ENCODE peak calls at places on chromosomes 1 and 21, in four cellular contexts. R, H, O and M are unnamed samples.
A peak's percentile ranks its signal among the peaks of the same experiment; 100 is the strongest.

GRCh38 chr1:84603941-84604830 is 29.9 kb upstream of the CTBS start:
- DNase-seq in R (peak; percentile 61), H (no peak), O (peak; percentile 76), M (no peak)

GRCh38 chr1:21913763-21914162 is 23.3 kb downstream of the HSPG2 start:
- DNase-seq in R (no peak), H (no peak), O (no peak), M (no peak)

GRCh38 chr1:59878370-59878769 is 48.2 kb downstream of the CYP2J2 start:
- DNase-seq in H (no peak), R (no peak), O (no peak), M (no peak)

GRCh38 chr21:45940091-45940490 is 41.5 kb upstream of the COL6A1 start:
- DNase-seq in O (no peak), H (no peak), R (no peak), M (no peak)

GRCh38 chr1:9594471-9595155 is 5.9 kb downstream of the TMEM201 start:
- DNase-seq in H (no peak), O (no peak), R (no peak), M (no peak)

GRCh38 chr1:3943123-3943431 is 43.0 kb upstream of the C1orf174 start:
- DNase-seq in R (no peak), O (no peak), H (no peak), M (no peak)

GRCh38 chr1:202274611-202275010 is 67.1 kb downstream of the UBE2T start:
- DNase-seq in R (peak; percentile 53), H (peak; percentile 20), O (peak; percentile 17), M (peak; percentile 66)

GRCh38 chr1:247241687-247242086 is 14.2 kb upstream of the VN1R5 start:
- DNase-seq in H (no peak), O (no peak), R (no peak), M (no peak)

GRCh38 chr1:60903591-60903990 is 178.8 kb upstream of the NFIA start:
- DNase-seq in R (no peak), O (peak; percentile 70), H (no peak), M (no peak)

GRCh38 chr21:46210378-46211136 is 18.0 kb downstream of the LSS start:
- DNase-seq in O (no peak), H (no peak), R (no peak), M (no peak)

GRCh38 chr1:109258481-109259466 is 9.4 kb downstream of the CELSR2 start:
- DNase-seq in H (no peak), R (no peak), O (no peak), M (peak; percentile 60)

GRCh38 chr1:54716299-54717047 is 812 bp downstream of the TTC4 start:
- DNase-seq in H (no peak), R (no peak), O (no peak), M (no peak)

GRCh38 chr1:173757666-173758065 is 42.9 kb downstream of the KLHL20 start:
- DNase-seq in O (no peak), H (no peak), R (no peak), M (no peak)
- TF ChIP-seq CTCF in O (no peak), H (no peak), R (no peak), M (no peak)

GRCh38 chr1:228149341-228150020 is at the start of gene GJC2:
- DNase-seq in R (peak; percentile 83), H (peak; percentile 44), O (peak; percentile 66), M (no peak)

GRCh38 chr1:228151526-228151925 is 1.8 kb downstream of the GJC2 start:
- DNase-seq in O (no peak), R (no peak), H (peak; percentile 5), M (no peak)

GRCh38 chr1:228150021-228150457 is 309 bp downstream of the GJC2 start:
- DNase-seq in R (no peak), H (no peak), O (peak; percentile 7), M (no peak)

GRCh38 chr1:228151170-228151513 is 1.4 kb downstream of the GJC2 start:
- DNase-seq in R (no peak), O (no peak), H (peak; percentile 7), M (no peak)

DNA sequence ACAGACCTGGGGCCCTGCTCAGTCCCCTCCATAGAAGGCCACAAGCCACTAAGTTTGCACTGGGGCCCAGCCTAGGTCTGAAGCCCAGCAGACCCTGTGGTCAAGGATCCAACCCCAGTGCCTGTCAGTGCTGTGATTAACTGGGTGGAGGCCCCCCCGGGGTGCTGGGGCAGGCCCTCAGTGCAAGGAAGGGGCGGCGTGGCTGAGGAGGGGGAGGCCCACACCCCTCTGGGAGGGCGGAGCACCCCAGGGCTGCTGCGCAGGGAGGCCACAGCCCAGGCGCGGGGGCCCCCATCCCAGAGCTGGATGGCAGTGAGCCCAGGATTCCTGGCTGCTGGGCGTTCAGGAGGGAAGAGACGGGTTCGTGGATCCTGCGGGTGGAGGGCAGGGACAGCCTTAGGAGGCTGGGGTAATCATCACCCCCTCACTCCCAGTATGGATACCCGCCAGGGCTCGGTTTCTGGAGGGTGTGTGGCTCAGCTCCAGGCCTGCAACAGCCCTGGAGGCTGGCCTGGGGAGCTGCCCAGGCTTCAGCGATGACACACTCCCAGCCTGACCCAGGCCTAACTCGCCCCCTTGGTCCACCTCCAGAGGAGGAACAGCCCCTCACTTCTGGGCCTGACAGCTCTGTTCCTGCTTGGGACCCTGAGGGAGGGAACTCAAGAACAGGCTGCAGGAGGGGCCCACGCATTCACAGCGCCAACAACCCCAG is 884 bp downstream of the GJC2 start:
- DNase-seq in R (no peak), O (peak; percentile 70), H (peak; percentile 57), M (peak; percentile 80)
- TF ChIP-seq CTCF in R (no peak), O (no peak), H (no peak), M (no peak)

DNA sequence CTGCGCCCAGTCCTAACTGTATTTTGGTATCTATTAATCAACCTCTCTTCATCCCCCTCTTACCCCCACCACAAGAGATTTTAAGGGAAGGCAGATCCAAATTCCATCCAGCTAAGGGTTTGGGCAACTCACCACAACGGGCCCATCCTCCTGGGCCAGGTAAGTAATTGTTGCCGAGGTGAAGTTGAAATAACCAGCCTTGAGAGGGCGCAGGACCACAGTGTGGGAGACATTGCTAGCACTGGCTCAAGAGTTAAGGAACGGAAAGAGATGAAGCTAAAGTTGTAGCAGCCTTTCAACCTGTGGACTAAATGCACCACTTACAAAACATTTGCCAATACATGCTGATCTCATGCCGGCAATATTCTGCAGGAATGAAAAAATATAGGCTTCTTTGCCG is 5.9 kb downstream of the SSR2 start:
- DNase-seq in H (no peak), R (no peak), O (no peak), M (no peak)
- TF ChIP-seq CTCF in H (no peak), R (no peak), O (no peak), M (no peak)

GRCh38 chr1:93629101-93630059 is 52.3 kb downstream of the BCAR3 start:
- DNase-seq in H (peak; percentile 30), O (peak; percentile 58), R (peak; percentile 57), M (peak; percentile 64)

GRCh38 chr1:93628682-93629081 is 53.0 kb downstream of the BCAR3 start:
- DNase-seq in H (no peak), O (no peak), R (no peak), M (no peak)

GRCh38 chr1:93633313-93633712 is 48.3 kb downstream of the BCAR3 start:
- DNase-seq in O (no peak), H (no peak), R (no peak), M (no peak)

GRCh38 chr1:93630168-93630567 is 51.5 kb downstream of the BCAR3 start:
- DNase-seq in R (no peak), O (no peak), H (no peak), M (peak; percentile 12)

GRCh38 chr1:93631626-93632365 is 49.8 kb downstream of the BCAR3 start:
- DNase-seq in H (no peak), R (peak; percentile 30), O (no peak), M (peak; percentile 28)
- TF ChIP-seq CTCF in H (no peak), R (peak; percentile 47), O (peak; percentile 44), M (no peak)

GRCh38 chr21:17501107-17502006 is 11.5 kb upstream of the CXADR start:
- DNase-seq in O (no peak), R (no peak), H (no peak), M (no peak)

GRCh38 chr21:17495680-17496079 is 17.2 kb upstream of the CXADR start:
- DNase-seq in O (no peak), R (no peak), H (no peak), M (no peak)

GRCh38 chr21:17494051-17494450 is 18.8 kb upstream of the CXADR start:
- DNase-seq in H (no peak), O (no peak), R (no peak), M (no peak)

GRCh38 chr21:17497345-17497744 is 15.5 kb upstream of the CXADR start:
- DNase-seq in O (no peak), H (no peak), R (no peak), M (no peak)

DNA sequence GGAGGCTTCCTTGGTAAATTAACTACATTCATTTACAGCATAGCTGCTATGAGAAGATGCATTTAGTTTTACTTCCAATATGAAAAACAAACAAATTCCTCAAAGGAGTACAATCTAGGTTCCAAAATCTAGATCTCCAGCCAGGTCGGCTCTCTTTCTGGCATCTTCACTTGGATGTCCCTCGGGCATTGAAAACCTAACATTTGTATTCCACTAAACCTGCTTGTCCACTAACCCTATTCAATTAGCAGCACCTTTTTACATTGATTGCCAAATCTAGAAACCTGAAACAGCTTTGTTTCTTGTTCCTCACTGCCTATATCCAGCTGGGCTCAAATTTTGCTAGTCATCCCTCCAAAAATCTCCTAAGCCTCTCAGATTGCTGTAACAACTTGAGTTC is 14.3 kb upstream of the CXADR start:
- DNase-seq in O (no peak), H (no peak), R (no peak), M (no peak)
- TF ChIP-seq CTCF in O (no peak), H (no peak), R (no peak), M (no peak)

GRCh38 chr1:207898836-207899235 is 12.1 kb downstream of the CD34 start:
- DNase-seq in O (no peak), R (no peak), H (no peak), M (no peak)

GRCh38 chr1:207898260-207898659 is 12.7 kb downstream of the CD34 start:
- DNase-seq in O (no peak), H (no peak), R (no peak), M (no peak)

GRCh38 chr1:207896547-207896946 is 14.4 kb downstream of the CD34 start:
- DNase-seq in H (no peak), O (no peak), R (no peak), M (no peak)

GRCh38 chr1:207893737-207894582 is 17.0 kb downstream of the CD34 start:
- DNase-seq in R (no peak), H (no peak), O (no peak), M (no peak)

DNA sequence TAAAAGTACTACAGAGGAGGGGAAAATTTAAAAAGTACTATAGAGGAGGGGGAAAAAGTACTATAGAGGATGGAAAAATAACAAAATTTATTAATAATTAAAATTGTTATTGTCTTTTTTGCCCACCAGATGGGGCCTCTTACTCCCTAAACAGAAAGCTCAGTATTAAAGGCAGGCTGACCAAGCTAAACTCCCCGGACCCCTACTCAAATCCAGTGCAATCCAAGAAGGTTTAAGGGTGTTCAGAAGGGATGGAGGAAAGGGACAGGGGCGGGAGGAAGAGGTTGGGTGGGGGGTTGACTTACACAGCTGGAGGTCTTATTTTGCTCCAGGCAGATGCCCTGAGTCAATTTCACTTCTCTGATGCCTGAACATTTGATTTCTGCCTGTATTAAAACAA is 13.7 kb downstream of the CD34 start:
- DNase-seq in R (no peak), H (no peak), O (no peak), M (no peak)
- TF ChIP-seq CTCF in R (peak; percentile 29), H (peak; percentile 19), O (peak; percentile 60), M (no peak)